ENCODE peak calls at places on chromosomes 7 and 10, in four cellular contexts. I is stimulated activated naive B cell treated with anti-CD40 and anti-IgM and Interleukin-4, amounts not matched to agents 10 μg/mL and 1 μg/mL and 100 μg/mL, for 72 hours; D is endothelial cell; J is activated CD4-positive, alpha-beta T cell treated with anti-CD3 and anti-CD28 coated beads, Interleukin-2, amount 10 ng/mL, durations not matched to agents 24 days and 14 days. C is an unnamed sample.

GRCh38 chr7:127666602-127667001 is 14.6 kb downstream of the SND1 start:
- DNase-seq in J (no peak), D (no peak), I (no peak), C (no peak)

GRCh38 chr7:100679129-100679926 is 5.8 kb downstream of the GNB2 start:
- DNase-seq in D (no peak), J (no peak), I (no peak), C (no peak)

GRCh38 chr7:108455833-108456677 is at the start of gene NRCAM:
- DNase-seq in J (peak; percentile 71), I (peak; percentile 22), D (peak; percentile 55), C (peak; percentile 71)

GRCh38 chr7:69597278-69598076 is 798 bp upstream of the AUTS2 start:
- DNase-seq in D (peak; percentile 51), I (peak; percentile 34), J (no peak), C (peak; percentile 75)

GRCh38 chr7:7176421-7177043 is 5.8 kb upstream of the C1GALT1 start:
- DNase-seq in D (no peak), I (no peak), J (no peak), C (no peak)

GRCh38 chr7:36048141-36048901 is 104.7 kb upstream of the EEPD1 start:
- DNase-seq in D (no peak), I (no peak), J (no peak), C (no peak)

GRCh38 chr10:12177642-12178041 is 18.0 kb downstream of the NUDT5 start:
- DNase-seq in D (no peak), J (no peak), I (no peak), C (no peak)

GRCh38 chr10:33126118-33126517 is 168.1 kb upstream of the ITGB1 start:
- DNase-seq in D (no peak), J (peak; percentile 82), I (no peak), C (peak; percentile 52)

GRCh38 chr10:93445097-93445960 is 36.8 kb downstream of the MYOF start:
- DNase-seq in J (no peak), I (no peak), D (peak; percentile 87), C (peak; percentile 97)

GRCh38 chr10:61458031-61458430 is 4.8 kb upstream of the TMEM26 start:
- DNase-seq in J (no peak), D (no peak), I (no peak), C (no peak)

GRCh38 chr10:46555713-46556514 is 544 bp downstream of the GPRIN2 start:
- DNase-seq in J (no peak), D (peak; percentile 47), I (no peak), C (peak; percentile 58)

GRCh38 chr7:152760384-152761115 is 998 bp downstream of the ACTR3B start:
- DNase-seq in J (no peak), I (no peak), D (no peak), C (peak; percentile 49)

GRCh38 chr7:55965805-55966421 is 1.5 kb downstream of the NIPSNAP2 start:
- DNase-seq in D (no peak), I (no peak), J (no peak), C (no peak)

GRCh38 chr10:62573929-62574328 is 199.8 kb downstream of the ZNF365 start:
- DNase-seq in J (no peak), D (no peak), I (no peak), C (no peak)